ENCODE peak calls at places on chromosomes 12 and 14, in six cellular contexts. One of them, this sample, is unnamed.

GRCh38 chr12:126588586-126589249 is 1523.5 kb downstream of the AACS start:
- DNase-seq in fibroblast of mammary gland: peak
- DNase-seq in neural crest cell: no peak
- DNase-seq in left ventricle myocardium inferior: no peak
- DNase-seq in IMR-90: no peak
- DNase-seq in heart right ventricle: no peak
- DNase-seq in this sample: no peak

GRCh38 chr14:23660290-23661226 is 24.4 kb downstream of the DHRS2 start:
- DNase-seq in left ventricle myocardium inferior: no peak
- DNase-seq in IMR-90: no peak
- DNase-seq in neural crest cell: no peak
- DNase-seq in heart right ventricle: no peak
- DNase-seq in fibroblast of mammary gland: no peak
- DNase-seq in this sample: peak

GRCh38 chr14:75301666-75302325 is 23.2 kb downstream of the FOS start:
- DNase-seq in fibroblast of mammary gland: peak
- DNase-seq in left ventricle myocardium inferior: peak
- DNase-seq in heart right ventricle: no peak
- DNase-seq in neural crest cell: no peak
- DNase-seq in IMR-90: no peak
- DNase-seq in this sample: peak

GRCh38 chr14:87175175-87175574 is 817.8 kb downstream of the GALC start:
- DNase-seq in IMR-90: no peak
- DNase-seq in neural crest cell: no peak
- DNase-seq in fibroblast of mammary gland: no peak
- DNase-seq in heart right ventricle: no peak
- DNase-seq in left ventricle myocardium inferior: no peak
- DNase-seq in this sample: no peak

GRCh38 chr12:39931231-39931630 is 174.7 kb downstream of the SLC2A13 start:
- DNase-seq in heart right ventricle: no peak
- DNase-seq in fibroblast of mammary gland: no peak
- DNase-seq in left ventricle myocardium inferior: no peak
- DNase-seq in IMR-90: no peak
- DNase-seq in neural crest cell: no peak
- DNase-seq in this sample: no peak

GRCh38 chr12:66132408-66132807 is 1.9 kb upstream of the LLPH start:
- DNase-seq in left ventricle myocardium inferior: no peak
- DNase-seq in IMR-90: peak
- DNase-seq in fibroblast of mammary gland: peak
- DNase-seq in neural crest cell: no peak
- DNase-seq in heart right ventricle: peak
- DNase-seq in this sample: no peak

GRCh38 chr12:34048714-34049113 is 26.4 kb downstream of the ALG10 start:
- DNase-seq in fibroblast of mammary gland: no peak
- DNase-seq in left ventricle myocardium inferior: no peak
- DNase-seq in heart right ventricle: no peak
- DNase-seq in IMR-90: no peak
- DNase-seq in neural crest cell: no peak
- DNase-seq in this sample: no peak

GRCh38 chr12:128853321-128854197 is at the start of gene GLT1D1:
- DNase-seq in IMR-90: no peak
- DNase-seq in fibroblast of mammary gland: no peak
- DNase-seq in neural crest cell: peak
- DNase-seq in left ventricle myocardium inferior: no peak
- DNase-seq in heart right ventricle: no peak
- DNase-seq in this sample: peak

GRCh38 chr12:71594214-71594948 is 69.3 kb downstream of the ZFC3H1 start:
- DNase-seq in fibroblast of mammary gland: peak
- DNase-seq in neural crest cell: no peak
- DNase-seq in IMR-90: no peak
- DNase-seq in heart right ventricle: peak
- DNase-seq in left ventricle myocardium inferior: no peak
- DNase-seq in this sample: no peak

GRCh38 chr14:95452176-95452889 is 64.1 kb downstream of the SYNE3 start:
- DNase-seq in neural crest cell: no peak
- DNase-seq in heart right ventricle: no peak
- DNase-seq in IMR-90: no peak
- DNase-seq in left ventricle myocardium inferior: no peak
- DNase-seq in fibroblast of mammary gland: no peak
- DNase-seq in this sample: peak

GRCh38 chr14:101248840-101249675 is 312.2 kb upstream of the DIO3 start:
- DNase-seq in heart right ventricle: no peak
- DNase-seq in neural crest cell: no peak
- DNase-seq in left ventricle myocardium inferior: no peak
- DNase-seq in IMR-90: no peak
- DNase-seq in fibroblast of mammary gland: no peak
- DNase-seq in this sample: no peak

GRCh38 chr12:42002563-42002962 is 142.1 kb downstream of the GXYLT1 start:
- DNase-seq in left ventricle myocardium inferior: no peak
- DNase-seq in IMR-90: no peak
- DNase-seq in fibroblast of mammary gland: no peak
- DNase-seq in neural crest cell: no peak
- DNase-seq in heart right ventricle: no peak
- DNase-seq in this sample: no peak

GRCh38 chr14:102510616-102511520 is 1.3 kb upstream of the ANKRD9 start:
- DNase-seq in fibroblast of mammary gland: no peak
- DNase-seq in neural crest cell: peak
- DNase-seq in IMR-90: no peak
- DNase-seq in left ventricle myocardium inferior: peak
- DNase-seq in heart right ventricle: no peak
- DNase-seq in this sample: peak

GRCh38 chr14:68522510-68523325 is 270.1 kb downstream of the ZFP36L1 start:
- DNase-seq in neural crest cell: no peak
- DNase-seq in fibroblast of mammary gland: peak
- DNase-seq in heart right ventricle: no peak
- DNase-seq in IMR-90: no peak
- DNase-seq in left ventricle myocardium inferior: no peak
- DNase-seq in this sample: no peak

GRCh38 chr14:68521952-68522509 is 270.8 kb downstream of the ZFP36L1 start:
- DNase-seq in IMR-90: no peak
- DNase-seq in left ventricle myocardium inferior: no peak
- DNase-seq in heart right ventricle: no peak
- DNase-seq in fibroblast of mammary gland: no peak
- DNase-seq in neural crest cell: no peak
- DNase-seq in this sample: no peak

GRCh38 chr14:68523326-68523610 is 269.6 kb downstream of the ZFP36L1 start:
- DNase-seq in neural crest cell: no peak
- DNase-seq in left ventricle myocardium inferior: no peak
- DNase-seq in fibroblast of mammary gland: no peak
- DNase-seq in heart right ventricle: no peak
- DNase-seq in IMR-90: no peak
- DNase-seq in this sample: no peak

GRCh38 chr14:68525516-68525915 is 267.4 kb downstream of the ZFP36L1 start:
- DNase-seq in neural crest cell: no peak
- DNase-seq in heart right ventricle: no peak
- DNase-seq in IMR-90: no peak
- DNase-seq in left ventricle myocardium inferior: no peak
- DNase-seq in fibroblast of mammary gland: no peak
- DNase-seq in this sample: no peak

GRCh38 chr14:68523994-68524725 is 268.7 kb downstream of the ZFP36L1 start:
- DNase-seq in left ventricle myocardium inferior: no peak
- DNase-seq in neural crest cell: no peak
- DNase-seq in IMR-90: no peak
- DNase-seq in fibroblast of mammary gland: peak
- DNase-seq in heart right ventricle: no peak
- DNase-seq in this sample: no peak
- TF ChIP-seq CTCF in left ventricle myocardium inferior: peak
- TF ChIP-seq CTCF in neural crest cell: no peak
- TF ChIP-seq CTCF in IMR-90: no peak
- TF ChIP-seq CTCF in fibroblast of mammary gland: peak
- TF ChIP-seq CTCF in heart right ventricle: peak
- TF ChIP-seq CTCF in this sample: no peak

DNA sequence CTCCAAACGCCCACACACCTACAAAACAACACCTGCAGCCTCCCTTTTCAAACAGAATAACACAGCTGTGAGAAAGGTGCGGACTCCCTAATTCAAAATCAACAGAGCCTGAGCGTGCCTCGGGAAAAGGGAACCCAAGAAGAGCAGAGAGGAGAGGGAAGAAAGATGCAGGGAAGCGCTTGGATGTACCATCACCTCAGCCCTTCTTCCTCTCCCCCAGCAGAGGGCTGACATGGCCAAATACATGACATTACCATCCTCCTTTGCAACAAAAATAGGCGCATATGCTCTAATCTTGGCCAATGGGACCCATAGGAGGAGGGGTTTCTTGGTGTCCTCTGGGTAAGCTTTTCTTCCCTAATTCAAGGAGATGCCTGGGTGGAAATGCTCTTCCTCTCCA is 78.0 kb downstream of the CPSF2 start:
- DNase-seq in heart right ventricle: no peak
- DNase-seq in fibroblast of mammary gland: no peak
- DNase-seq in neural crest cell: no peak
- DNase-seq in IMR-90: no peak
- DNase-seq in left ventricle myocardium inferior: no peak
- DNase-seq in this sample: no peak
- TF ChIP-seq CTCF in heart right ventricle: no peak
- TF ChIP-seq CTCF in fibroblast of mammary gland: no peak
- TF ChIP-seq CTCF in neural crest cell: no peak
- TF ChIP-seq CTCF in IMR-90: no peak
- TF ChIP-seq CTCF in left ventricle myocardium inferior: no peak
- TF ChIP-seq CTCF in this sample: no peak

GRCh38 chr12:124940143-124940392 is 25.6 kb upstream of the UBC start:
- DNase-seq in fibroblast of mammary gland: no peak
- DNase-seq in left ventricle myocardium inferior: no peak
- DNase-seq in neural crest cell: no peak
- DNase-seq in IMR-90: no peak
- DNase-seq in heart right ventricle: no peak
- DNase-seq in this sample: no peak

GRCh38 chr12:124940393-124941169 is 26.1 kb upstream of the UBC start:
- DNase-seq in fibroblast of mammary gland: peak
- DNase-seq in neural crest cell: peak
- DNase-seq in heart right ventricle: peak
- DNase-seq in left ventricle myocardium inferior: peak
- DNase-seq in IMR-90: peak
- DNase-seq in this sample: peak

GRCh38 chr12:124938606-124939427 is 24.4 kb upstream of the UBC start:
- DNase-seq in heart right ventricle: peak
- DNase-seq in neural crest cell: no peak
- DNase-seq in fibroblast of mammary gland: peak
- DNase-seq in IMR-90: peak
- DNase-seq in left ventricle myocardium inferior: peak
- DNase-seq in this sample: peak

GRCh38 chr12:124938066-124938465 is 23.6 kb upstream of the UBC start:
- DNase-seq in heart right ventricle: no peak
- DNase-seq in left ventricle myocardium inferior: no peak
- DNase-seq in fibroblast of mammary gland: no peak
- DNase-seq in IMR-90: no peak
- DNase-seq in neural crest cell: no peak
- DNase-seq in this sample: peak

GRCh38 chr12:124939428-124940142 is 25.1 kb upstream of the UBC start:
- DNase-seq in neural crest cell: peak
- DNase-seq in left ventricle myocardium inferior: peak
- DNase-seq in fibroblast of mammary gland: peak
- DNase-seq in IMR-90: peak
- DNase-seq in heart right ventricle: peak
- DNase-seq in this sample: peak
- TF ChIP-seq CTCF in neural crest cell: peak
- TF ChIP-seq CTCF in left ventricle myocardium inferior: no peak
- TF ChIP-seq CTCF in fibroblast of mammary gland: no peak
- TF ChIP-seq CTCF in IMR-90: no peak
- TF ChIP-seq CTCF in heart right ventricle: peak
- TF ChIP-seq CTCF in this sample: no peak

GRCh38 chr12:12008931-12009611 is 61.7 kb upstream of the BCL2L14 start:
- DNase-seq in heart right ventricle: no peak
- DNase-seq in left ventricle myocardium inferior: no peak
- DNase-seq in IMR-90: peak
- DNase-seq in neural crest cell: no peak
- DNase-seq in fibroblast of mammary gland: peak
- DNase-seq in this sample: peak
- TF ChIP-seq CTCF in heart right ventricle: no peak
- TF ChIP-seq CTCF in left ventricle myocardium inferior: no peak
- TF ChIP-seq CTCF in IMR-90: no peak
- TF ChIP-seq CTCF in neural crest cell: no peak
- TF ChIP-seq CTCF in fibroblast of mammary gland: no peak
- TF ChIP-seq CTCF in this sample: peak

This sample was measured in GM13976.